ENCODE peak calls at places on chromosomes 11 and 22, in six cellular contexts. Z, C, H, A, K and N are unnamed samples.

GRCh38 chr11:79185351-79185750 is 255.5 kb downstream of the TENM4 start:
- DNase-seq in K (no peak), A (no peak), C (no peak), Z (no peak), H (no peak), N (no peak)

GRCh38 chr22:23787910-23788309 is 1.1 kb downstream of the SMARCB1 start:
- DNase-seq in C (no peak), Z (no peak), K (no peak), H (no peak), A (no peak), N (no peak)

GRCh38 chr22:46764140-46764680 is 1.8 kb downstream of the TBC1D22A start:
- DNase-seq in C (no peak), Z (no peak), A (no peak), H (no peak), K (no peak), N (no peak)

GRCh38 chr22:20216863-20217499 is 51.1 kb downstream of the RTN4R start:
- DNase-seq in A (no peak), K (no peak), H (no peak), C (no peak), Z (no peak), N (no peak)

GRCh38 chr11:67275606-67276409 is 9.5 kb downstream of the GRK2 start:
- DNase-seq in H (no peak), A (no peak), C (no peak), Z (no peak), K (no peak), N (no peak)

GRCh38 chr11:61552108-61552635 is 28.7 kb downstream of the SYT7 start:
- DNase-seq in C (no peak), Z (no peak), H (no peak), A (no peak), K (no peak), N (no peak)

GRCh38 chr11:117606807-117607206 is 190.2 kb downstream of the DSCAML1 start:
- DNase-seq in C (no peak), A (no peak), H (no peak), K (no peak), Z (peak; percentile 47), N (no peak)

GRCh38 chr11:125404811-125405481 is 91.1 kb downstream of the FEZ1 start:
- DNase-seq in K (peak; percentile 39), C (peak; percentile 43), H (peak; percentile 61), A (no peak), Z (peak; percentile 83), N (peak; percentile 79)

GRCh38 chr22:17965538-17966402 is 58.6 kb downstream of the MICAL3 start:
- DNase-seq in Z (no peak), C (no peak), K (no peak), H (no peak), A (no peak), N (no peak)

GRCh38 chr11:34846467-34846866 is 69.7 kb downstream of the APIP start:
- DNase-seq in Z (no peak), A (no peak), K (no peak), C (no peak), H (no peak), N (no peak)

GRCh38 chr11:12897867-12898266 is 111.2 kb upstream of the RASSF10 start:
- DNase-seq in K (no peak), A (no peak), C (no peak), Z (no peak), H (no peak), N (no peak)

GRCh38 chr11:97739892-97740782 is 1280.6 kb upstream of the CNTN5 start:
- DNase-seq in A (peak; percentile 29), C (no peak), Z (no peak), H (peak; percentile 94), K (no peak), N (no peak)

GRCh38 chr11:72075109-72075508 is 5.2 kb downstream of the NUMA1 start:
- DNase-seq in K (no peak), A (no peak), H (peak; percentile 26), Z (no peak), C (no peak), N (no peak)

GRCh38 chr11:29452131-29452530 is 564.7 kb downstream of the KCNA4 start:
- DNase-seq in Z (no peak), C (no peak), K (no peak), H (peak; percentile 65), A (peak; percentile 64), N (no peak)

GRCh38 chr11:65506770-65507485 is 8.1 kb downstream of the MALAT1 start:
- DNase-seq in A (no peak), K (peak; percentile 63), Z (no peak), C (no peak), H (peak; percentile 96), N (no peak)

GRCh38 chr22:40491990-40492631 is 121.7 kb downstream of the SGSM3 start:
- DNase-seq in K (no peak), A (no peak), H (peak; percentile 90), C (no peak), Z (peak; percentile 76), N (no peak)

GRCh38 chr11:30855383-30856006 is 269.3 kb upstream of the MPPED2 start:
- DNase-seq in H (peak; percentile 16), A (peak; percentile 5), C (no peak), K (no peak), Z (no peak), N (peak; percentile 6)

GRCh38 chr22:30260276-30260675 is 6.4 kb downstream of the OSM start:
- DNase-seq in Z (no peak), K (no peak), H (no peak), A (no peak), C (no peak), N (no peak)

GRCh38 chr22:49300951-49301397 is 526.7 kb downstream of the BRD1 start:
- DNase-seq in H (no peak), C (no peak), K (no peak), Z (no peak), A (no peak), N (no peak)

GRCh38 chr11:1570531-1570895 is 1.6 kb downstream of the DUSP8 start:
- DNase-seq in C (no peak), K (no peak), Z (no peak), A (no peak), H (no peak), N (no peak)

GRCh38 chr22:30649430-30650007 is 13.9 kb downstream of the SLC35E4 start:
- DNase-seq in C (no peak), Z (peak; percentile 82), K (no peak), H (peak; percentile 58), A (no peak), N (no peak)

GRCh38 chr22:23325183-23325582 is 144.9 kb downstream of the BCR start:
- DNase-seq in K (no peak), H (no peak), A (no peak), C (no peak), Z (peak; percentile 13), N (no peak)

GRCh38 chr22:40805699-40806203 is 13.4 kb downstream of the SLC25A17 start:
- DNase-seq in K (no peak), Z (no peak), C (no peak), A (no peak), H (no peak), N (no peak)

GRCh38 chr22:46104170-46104880 is 46.0 kb upstream of the PPARA start:
- DNase-seq in K (no peak), H (no peak), Z (no peak), A (no peak), C (no peak), N (no peak)

GRCh38 chr11:59240322-59240721 is 27.6 kb upstream of the MPEG1 start:
- DNase-seq in H (no peak), C (no peak), K (no peak), Z (no peak), A (no peak), N (no peak)

GRCh38 chr11:111469200-111469599 is 43.0 kb downstream of the BTG4 start:
- DNase-seq in Z (no peak), C (no peak), A (no peak), K (no peak), H (no peak), N (no peak)

GRCh38 chr11:22115470-22116037 is 77.3 kb upstream of the ANO5 start:
- DNase-seq in H (no peak), Z (no peak), A (no peak), K (no peak), C (no peak), N (no peak)